ENCODE peak calls at places on chromosome 16, in four cellular contexts. W is neuronal stem cell, U is mesenchymal stem cell, C is H1. Z is an unnamed sample.

GRCh38 chr16:65910291-65910690 is 456.2 kb upstream of the CDH5 start:
- DNase-seq in C (no peak), W (no peak), U (no peak), Z (no peak)

GRCh38 chr16:85809645-85810044 is 10.2 kb downstream of the COX4I1 start:
- DNase-seq in U (no peak), W (no peak), C (no peak), Z (no peak)

GRCh38 chr16:52482916-52483315 is 64.0 kb downstream of the TOX3 start:
- DNase-seq in C (no peak), W (no peak), U (no peak), Z (no peak)

GRCh38 chr16:4059969-4060368 is 56.3 kb downstream of the ADCY9 start:
- DNase-seq in W (no peak), C (no peak), U (no peak), Z (no peak)

GRCh38 chr16:55717326-55717725 is 61.5 kb downstream of the SLC6A2 start:
- DNase-seq in U (no peak), C (no peak), W (no peak), Z (no peak)

GRCh38 chr16:78096386-78096785 is 3.1 kb upstream of the WWOX start:
- DNase-seq in C (no peak), W (no peak), U (no peak), Z (no peak)

GRCh38 chr16:31273676-31274075 is 13.9 kb downstream of the ITGAM start:
- DNase-seq in U (no peak), C (no peak), W (no peak), Z (no peak)

GRCh38 chr16:49022351-49022963 is 259.2 kb downstream of the CBLN1 start:
- DNase-seq in U (no peak), C (no peak), W (no peak), Z (no peak)

GRCh38 chr16:63361032-63361624 is 1324.9 kb upstream of the CDH8 start:
- DNase-seq in C (no peak), U (peak; percentile 68), W (peak; percentile 44), Z (peak; percentile 16)

GRCh38 chr16:19885456-19886060 is 910 bp upstream of the GPRC5B start:
- DNase-seq in U (no peak), C (no peak), W (no peak), Z (no peak)
- H2AFZ ChIP-seq in U (peak overlapping the region; percentile 29), C (no peak overlapping the region), W (peak overlapping the region; percentile 88), Z (no peak overlapping the region)

GRCh38 chr16:13921328-13921727 is 1.4 kb downstream of the ERCC4 start:
- DNase-seq in C (no peak), W (no peak), U (no peak), Z (no peak)

GRCh38 chr16:13919683-13920509 is at the start of gene ERCC4:
- DNase-seq in C (peak; percentile 99), W (peak; percentile 100), U (peak; percentile 99), Z (peak; percentile 100)

GRCh38 chr16:13920510-13920818 is 510 bp downstream of the ERCC4 start:
- DNase-seq in W (no peak), C (no peak), U (no peak), Z (no peak)

GRCh38 chr16:13915033-13915635 is 4.8 kb upstream of the ERCC4 start:
- DNase-seq in U (no peak), C (no peak), W (no peak), Z (no peak)

DNA sequence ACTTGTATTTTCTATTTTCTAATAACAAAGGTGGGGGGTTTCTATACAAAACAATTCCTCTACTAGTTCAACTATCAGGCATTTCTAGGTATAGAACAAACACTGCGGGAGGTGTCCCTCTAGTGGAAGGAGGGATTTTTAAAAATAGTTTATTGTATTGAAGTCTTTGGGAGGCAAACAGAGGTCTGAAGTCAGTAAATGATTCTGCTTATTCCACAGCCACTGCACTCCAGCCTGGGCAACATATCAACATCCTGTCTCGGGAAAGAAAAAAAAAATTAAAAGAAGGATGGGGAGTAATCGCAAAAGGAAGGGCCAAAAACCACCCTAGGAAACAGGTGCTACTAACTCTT is 648 bp upstream of the ERCC4 start:
- DNase-seq in U (peak; percentile 74), W (no peak), C (no peak), Z (peak; percentile 63)
- H2BK12ac ChIP-seq in U (no peak overlapping the region), W (no peak overlapping the region), C (no peak overlapping the region), Z (no peak overlapping the region)

GRCh38 chr16:29821663-29822115 is 1.4 kb downstream of the MVP start:
- DNase-seq in W (no peak), U (peak; percentile 86), C (no peak), Z (peak; percentile 78)

GRCh38 chr16:29820271-29820701 is at the start of gene MVP:
- DNase-seq in C (no peak), U (peak; percentile 72), W (no peak), Z (peak; percentile 71)

GRCh38 chr16:29820730-29821662 is 734 bp downstream of the MVP start:
- DNase-seq in W (no peak), C (no peak), U (peak; percentile 23), Z (peak; percentile 27)

GRCh38 chr16:29818082-29818481 is 2.1 kb downstream of the PAGR1 start:
- DNase-seq in U (peak; percentile 12), W (no peak), C (no peak), Z (no peak)

DNA sequence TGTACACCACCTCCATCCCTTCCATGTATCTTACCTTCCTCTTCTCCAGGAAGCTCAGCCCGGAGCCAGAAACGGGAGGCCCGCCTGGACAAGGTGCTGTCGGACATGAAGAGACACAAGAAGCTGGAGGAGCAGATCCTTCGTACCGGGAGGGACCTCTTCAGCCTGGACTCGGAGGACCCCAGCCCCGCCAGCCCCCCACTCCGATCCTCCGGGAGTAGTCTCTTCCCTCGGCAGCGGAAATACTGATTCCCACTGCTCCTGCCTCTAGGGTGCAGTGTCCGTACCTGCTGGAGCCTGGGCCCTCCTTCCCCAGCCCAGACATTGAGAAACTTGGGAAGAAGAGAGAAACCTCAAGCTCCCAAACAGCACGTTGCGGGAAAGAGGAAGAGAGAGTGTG is 756 bp upstream of the MVP start:
- DNase-seq in U (peak; percentile 12), W (no peak), C (no peak), Z (no peak)
- H3K4me3 ChIP-seq in U (peak overlapping the region; percentile 39), W (no peak overlapping the region), C (no peak overlapping the region), Z (no peak overlapping the region)

DNA sequence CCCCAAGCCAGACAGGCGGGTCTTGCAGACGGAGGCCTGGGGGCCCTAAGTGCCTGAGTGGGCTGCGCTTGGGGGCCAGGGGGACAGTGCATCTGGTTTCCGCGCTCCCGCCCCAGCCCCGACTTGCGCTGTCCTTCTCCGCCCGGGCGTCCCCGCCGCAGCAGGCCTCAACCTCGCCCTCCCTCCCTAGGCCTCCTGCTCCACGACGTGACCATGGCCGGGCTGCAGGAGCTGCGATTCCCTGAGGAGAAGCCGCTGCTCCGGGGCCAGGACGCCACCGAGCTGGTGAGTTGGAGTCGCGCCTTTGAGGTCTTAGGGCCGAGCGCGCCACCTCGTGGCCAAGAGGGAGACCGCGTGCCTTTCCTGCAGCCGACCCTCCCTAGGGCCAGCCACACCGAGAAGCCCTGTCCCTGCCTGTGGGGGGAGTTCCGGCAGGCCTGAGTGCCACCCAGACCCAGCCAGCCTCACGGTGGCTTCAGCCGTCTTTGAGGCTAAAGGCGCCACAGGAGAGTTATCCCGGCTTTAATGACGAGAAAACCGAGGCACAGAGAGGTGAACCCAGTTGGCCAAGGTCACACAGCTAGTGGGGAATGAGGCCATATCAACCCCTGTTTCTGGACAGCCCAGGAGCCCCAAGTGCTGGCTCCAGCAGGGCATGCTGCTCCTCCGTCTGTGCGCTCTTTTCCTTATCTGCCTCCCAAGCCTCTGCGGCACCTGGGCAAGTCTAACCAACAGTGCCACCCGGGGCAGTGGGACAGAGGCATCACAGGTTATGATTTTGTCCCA is 12.2 kb upstream of the NDRG4 start:
- DNase-seq in U (peak; percentile 80), C (peak; percentile 93), W (peak; percentile 87), Z (peak; percentile 86)
- H2AFZ ChIP-seq in U (no peak overlapping the region), C (no peak overlapping the region), W (peak overlapping the region; percentile 94), Z (peak overlapping the region; percentile 55)

DNA sequence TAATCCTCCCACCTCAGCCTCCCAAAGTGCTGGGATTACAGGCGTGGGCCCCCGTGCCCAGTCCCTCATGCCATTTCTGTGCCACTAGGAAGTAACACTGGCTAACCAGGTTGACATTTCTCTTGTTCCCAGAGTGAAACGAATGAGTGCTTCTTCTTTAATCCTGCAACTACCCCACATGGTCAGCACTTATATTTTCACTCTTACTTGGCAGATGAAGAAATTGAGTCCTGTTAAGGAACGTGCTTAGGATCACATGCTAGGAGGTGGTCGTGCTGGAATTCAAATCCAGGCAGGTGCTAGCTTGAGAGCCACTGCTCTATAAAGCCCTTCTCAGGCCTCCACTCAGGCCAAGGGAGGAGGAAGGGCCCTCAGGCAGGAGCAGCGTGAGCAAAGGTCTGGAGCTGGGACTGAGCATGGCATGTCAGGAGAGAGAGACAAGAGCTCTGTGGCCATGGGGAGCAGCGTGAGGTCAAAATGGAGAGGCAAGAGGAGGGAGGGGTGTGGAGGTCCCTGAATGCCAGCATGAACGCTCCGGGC is 18.5 kb upstream of the RMI2 start:
- DNase-seq in C (no peak), U (no peak), W (no peak), Z (no peak)
- H2BK12ac ChIP-seq in C (peak overlapping the region; percentile 98), U (peak overlapping the region; percentile 73), W (peak overlapping the region; percentile 88), Z (peak overlapping the region; percentile 8)

GRCh38 chr16:8677481-8677880 is 3.1 kb downstream of the ABAT start:
- DNase-seq in C (no peak), W (no peak), U (no peak), Z (peak; percentile 54)
- H3K4me3 ChIP-seq in C (no peak overlapping the region), W (no peak overlapping the region), U (no peak overlapping the region), Z (no peak overlapping the region)

DNA sequence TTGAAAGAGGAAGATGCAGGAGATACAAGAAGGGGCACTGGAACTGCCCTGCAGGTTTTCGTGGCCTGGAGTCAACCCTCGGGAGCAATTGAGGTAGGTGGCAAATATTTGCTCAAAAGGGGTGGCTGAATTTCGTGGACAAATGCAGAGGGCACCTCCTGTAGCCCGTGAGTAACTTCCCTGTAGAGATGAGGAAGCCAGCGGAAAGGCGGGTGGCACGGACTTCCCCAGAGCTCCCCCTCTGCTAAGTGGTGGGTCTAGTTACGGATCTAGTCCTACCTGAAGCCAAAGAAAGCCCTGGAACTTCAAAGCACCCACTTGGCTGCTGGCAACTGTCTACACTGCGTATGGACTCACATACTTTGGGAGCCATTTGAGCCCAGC is 1.0 kb upstream of the ATP2C2 start:
- DNase-seq in U (no peak), C (no peak), W (no peak), Z (no peak)
- H2AFZ ChIP-seq in U (no peak overlapping the region), C (no peak overlapping the region), W (no peak overlapping the region), Z (no peak overlapping the region)

Z was measured in trophoblast cell.